ENCODE peak calls at places on chromosomes 6 and 20, in eight cellular contexts. T, K, V, I, B, M, O and R are unnamed samples.

GRCh38 chr20:50224553-50225255 is 34.1 kb downstream of the CEBPB start:
- ATAC-seq in V (no peak), B (peak; percentile 82), O (peak; percentile 60), T (no peak), K (peak; percentile 90), M (no peak), I (no peak), R (no peak)

GRCh38 chr20:37526839-37527637 is 638 bp downstream of the BLCAP start:
- ATAC-seq in T (no peak), V (no peak), M (no peak), B (peak; percentile 61), O (peak; percentile 67), I (no peak), K (peak; percentile 64), R (no peak)

GRCh38 chr6:148689168-148689567 is 57.7 kb upstream of the UST start:
- ATAC-seq in B (no peak), I (no peak), K (no peak), T (no peak), M (no peak), O (no peak), V (no peak), R (no peak)

GRCh38 chr6:43461936-43462335 is 6.6 kb upstream of the DLK2 start:
- ATAC-seq in T (no peak), M (no peak), I (no peak), K (no peak), B (no peak), V (no peak), O (no peak), R (no peak)

GRCh38 chr6:30543824-30544223 is 12.5 kb downstream of the GNL1 start:
- ATAC-seq in K (no peak), O (no peak), I (no peak), B (no peak), V (no peak), T (peak; percentile 40), M (no peak), R (peak; percentile 16)

GRCh38 chr6:42352856-42353564 is 98.7 kb downstream of the TRERF1 start:
- ATAC-seq in V (no peak), T (no peak), B (no peak), K (no peak), I (no peak), O (no peak), M (no peak), R (no peak)

GRCh38 chr6:53300656-53301551 is 47.8 kb downstream of the ELOVL5 start:
- ATAC-seq in I (peak; percentile 45), T (peak; percentile 26), K (peak; percentile 89), B (peak; percentile 84), M (peak; percentile 69), V (peak; percentile 78), O (peak; percentile 57), R (peak; percentile 68)

GRCh38 chr6:159473844-159474243 is 219.2 kb downstream of the SOD2 start:
- ATAC-seq in M (no peak), I (no peak), V (no peak), T (no peak), O (no peak), K (peak; percentile 71), B (no peak), R (no peak)

GRCh38 chr20:49637238-49637637 is 69.3 kb upstream of the PTGIS start:
- ATAC-seq in I (no peak), B (no peak), K (peak; percentile 32), T (no peak), V (no peak), M (no peak), O (no peak), R (no peak)

GRCh38 chr20:62117658-62118057 is 4.6 kb upstream of the LSM14B start:
- ATAC-seq in T (peak; percentile 38), B (no peak), O (no peak), M (no peak), V (no peak), I (peak; percentile 14), K (peak; percentile 41), R (peak; percentile 7)

GRCh38 chr6:80435457-80435856 is 329.0 kb downstream of the BCKDHB start:
- ATAC-seq in O (no peak), B (no peak), M (no peak), T (no peak), I (no peak), V (no peak), K (no peak), R (no peak)

GRCh38 chr20:2672446-2672845 is 8.4 kb upstream of the IDH3B start:
- ATAC-seq in O (no peak), T (no peak), V (no peak), B (no peak), K (no peak), I (peak; percentile 39), M (no peak), R (peak; percentile 7)

GRCh38 chr6:169019727-169020491 is 233.7 kb downstream of the THBS2 start:
- ATAC-seq in O (no peak), B (peak; percentile 28), T (no peak), M (no peak), V (no peak), I (no peak), K (no peak), R (no peak)

GRCh38 chr6:158506577-158506976 is 53.3 kb upstream of the TMEM181 start:
- ATAC-seq in V (no peak), I (no peak), O (no peak), K (no peak), M (no peak), T (no peak), B (no peak), R (no peak)

GRCh38 chr6:37547564-37548061 is 47.9 kb upstream of the CCDC167 start:
- ATAC-seq in I (peak; percentile 74), T (peak; percentile 53), O (no peak), M (peak; percentile 59), V (peak; percentile 53), K (peak; percentile 52), B (peak; percentile 47), R (peak; percentile 52)

GRCh38 chr6:170596426-170596825 is 12.0 kb upstream of the PDCD2 start:
- ATAC-seq in I (no peak), V (no peak), T (no peak), O (no peak), M (no peak), B (no peak), K (no peak), R (no peak)

GRCh38 chr6:166656269-166657206 is 29.5 kb upstream of the RPS6KA2 start:
- ATAC-seq in K (no peak), M (peak; percentile 67), I (no peak), O (peak; percentile 36), T (peak; percentile 47), V (no peak), B (peak; percentile 9), R (no peak)

GRCh38 chr6:90008908-90009501 is 114.7 kb downstream of the GJA10 start:
- ATAC-seq in V (peak; percentile 86), M (peak; percentile 75), B (no peak), O (peak; percentile 42), T (peak; percentile 84), I (peak; percentile 65), K (peak; percentile 72), R (peak; percentile 78)

GRCh38 chr6:11033825-11034224 is 10.3 kb downstream of the ELOVL2 start:
- ATAC-seq in T (no peak), B (no peak), M (no peak), K (no peak), V (no peak), O (no peak), I (no peak), R (no peak)

GRCh38 chr6:44471271-44471981 is 83.9 kb downstream of the CDC5L start:
- ATAC-seq in V (no peak), B (peak; percentile 36), K (peak; percentile 71), O (no peak), M (no peak), T (no peak), I (no peak), R (no peak)

GRCh38 chr6:142187209-142187608 is 40.1 kb downstream of the VTA1 start:
- ATAC-seq in T (no peak), B (peak; percentile 82), I (no peak), K (peak; percentile 81), V (no peak), O (no peak), M (no peak), R (no peak)

GRCh38 chr6:132131777-132132176 is 180.6 kb upstream of the CCN2 start:
- ATAC-seq in B (peak; percentile 95), T (no peak), O (peak; percentile 81), V (no peak), I (no peak), M (peak; percentile 69), K (peak; percentile 86), R (no peak)

GRCh38 chr6:135481786-135482369 is 15.7 kb downstream of the AHI1 start:
- ATAC-seq in O (no peak), M (no peak), I (no peak), T (no peak), B (no peak), K (no peak), V (no peak), R (no peak)

GRCh38 chr6:53033764-53034163 is 31.4 kb upstream of the FBXO9 start:
- ATAC-seq in O (peak; percentile 33), V (no peak), I (no peak), T (no peak), M (no peak), K (peak; percentile 16), B (peak; percentile 69), R (no peak)

GRCh38 chr20:53579266-53579580 is 14.4 kb downstream of the ZNF217 start:
- ATAC-seq in I (no peak), O (peak; percentile 36), V (peak; percentile 56), K (no peak), T (peak; percentile 6), B (no peak), M (no peak), R (peak; percentile 2)

GRCh38 chr20:52965380-52965779 is 6.8 kb upstream of the TSHZ2 start:
- ATAC-seq in O (no peak), M (no peak), T (no peak), V (no peak), I (no peak), K (no peak), B (no peak), R (no peak)

GRCh38 chr6:160940197-160940596 is 51.4 kb upstream of the MAP3K4 start:
- ATAC-seq in V (no peak), T (no peak), B (no peak), O (no peak), M (no peak), I (no peak), K (no peak), R (no peak)

GRCh38 chr6:156795825-156796224 is 18.6 kb downstream of the ARID1B start:
- ATAC-seq in M (no peak), B (peak; percentile 51), V (no peak), I (no peak), K (peak; percentile 67), O (peak; percentile 67), T (no peak), R (no peak)

GRCh38 chr6:84836366-84836765 is 72.0 kb upstream of the TBX18 start:
- ATAC-seq in B (no peak), V (no peak), O (no peak), T (no peak), K (no peak), I (no peak), M (no peak), R (no peak)

GRCh38 chr6:154408906-154409500 is 52.4 kb upstream of the IPCEF1 start:
- ATAC-seq in B (peak; percentile 28), O (no peak), K (peak; percentile 49), T (peak; percentile 47), I (no peak), V (no peak), M (no peak), R (no peak)

GRCh38 chr6:25899123-25899522 is 25.1 kb upstream of the SLC17A3 start:
- ATAC-seq in T (no peak), M (no peak), O (no peak), I (no peak), V (no peak), K (no peak), B (no peak), R (no peak)

GRCh38 chr6:125454351-125454750 is 152.6 kb upstream of the HDDC2 start:
- ATAC-seq in O (no peak), K (no peak), T (no peak), M (no peak), I (no peak), B (no peak), V (peak; percentile 24), R (no peak)

GRCh38 chr6:85460154-85460950 is 10.5 kb downstream of the NT5E start:
- ATAC-seq in V (no peak), I (no peak), O (no peak), M (no peak), K (peak; percentile 58), T (no peak), B (peak; percentile 78), R (no peak)

GRCh38 chr20:62605996-62606395 is 36.3 kb upstream of the SLCO4A1 start:
- ATAC-seq in T (no peak), I (no peak), M (peak; percentile 11), O (no peak), B (no peak), K (no peak), V (no peak), R (no peak)